ENCODE peak calls at places on chromosome 1, in six cellular contexts. F, E, X, R, L and G are unnamed samples.

GRCh38 chr1:28143496-28144202 is 32.8 kb downstream of the PTAFR start:
- ATAC-seq in F (no peak), E (no peak), X (no peak), R (no peak), L (no peak), G (no peak)

GRCh38 chr1:86450847-86451246 is 17.9 kb upstream of the CLCA1 start:
- ATAC-seq in F (no peak), E (no peak), X (no peak), R (no peak), L (no peak), G (no peak)

GRCh38 chr1:176391621-176392020 is 71.4 kb upstream of the PAPPA2 start:
- ATAC-seq in F (peak; percentile 40), E (no peak), X (no peak), R (no peak), L (no peak), G (no peak)

GRCh38 chr1:70627910-70628309 is 216.8 kb downstream of the CTH start:
- ATAC-seq in F (peak; percentile 61), E (no peak), X (no peak), R (no peak), L (no peak), G (no peak)

GRCh38 chr1:35442737-35443136 is 114.5 kb downstream of the KIAA0319L start:
- ATAC-seq in F (no peak), E (no peak), X (no peak), R (no peak), L (no peak), G (no peak)

GRCh38 chr1:173344034-173344743 is 132.9 kb upstream of the PRDX6 start:
- ATAC-seq in F (no peak), E (no peak), X (no peak), R (no peak), L (no peak), G (no peak)

GRCh38 chr1:17429183-17429582 is 10.3 kb downstream of the RCC2 start:
- ATAC-seq in F (no peak), E (no peak), X (no peak), R (no peak), L (no peak), G (no peak)

GRCh38 chr1:221712776-221713431 is 29.0 kb downstream of the DUSP10 start:
- ATAC-seq in F (no peak), E (no peak), X (peak; percentile 74), R (peak; percentile 25), L (no peak), G (no peak)

GRCh38 chr1:19439464-19440171 is 45.7 kb downstream of the CAPZB start:
- ATAC-seq in F (no peak), E (no peak), X (peak; percentile 66), R (peak; percentile 48), L (peak; percentile 78), G (peak; percentile 10)

GRCh38 chr1:166083887-166084286 is 82.9 kb downstream of the FAM78B start:
- ATAC-seq in F (no peak), E (no peak), X (peak; percentile 78), R (no peak), L (no peak), G (no peak)

GRCh38 chr1:98278055-98278454 is 357.2 kb upstream of the DPYD start:
- ATAC-seq in F (no peak), E (no peak), X (no peak), R (peak; percentile 95), L (no peak), G (no peak)

GRCh38 chr1:9229549-9229948 is 5.0 kb upstream of the H6PD start:
- ATAC-seq in F (no peak), E (no peak), X (no peak), R (no peak), L (no peak), G (no peak)

GRCh38 chr1:175206687-175207086 is 14.1 kb upstream of the KIAA0040 start:
- ATAC-seq in F (no peak), E (no peak), X (no peak), R (no peak), L (no peak), G (no peak)

GRCh38 chr1:209743145-209743482 is 12.7 kb upstream of the TRAF3IP3 start:
- ATAC-seq in F (no peak), E (no peak), X (no peak), R (no peak), L (no peak), G (peak; percentile 54)

GRCh38 chr1:63124666-63125191 is 197.6 kb upstream of the FOXD3 start:
- ATAC-seq in F (no peak), E (no peak), X (peak; percentile 95), R (no peak), L (no peak), G (no peak)

GRCh38 chr1:152050886-152051764 is 14.3 kb upstream of the S100A11 start:
- ATAC-seq in F (no peak), E (no peak), X (no peak), R (no peak), L (peak; percentile 12), G (no peak)

GRCh38 chr1:26358411-26359384 is 4.8 kb upstream of the CRYBG2 start:
- ATAC-seq in F (no peak), E (peak; percentile 84), X (peak; percentile 24), R (peak; percentile 51), L (peak; percentile 44), G (no peak)

GRCh38 chr1:224172229-224172628 is 10.8 kb upstream of the DEGS1 start:
- ATAC-seq in F (no peak), E (no peak), X (no peak), R (no peak), L (no peak), G (no peak)
- TF ChIP-seq POLR2A in F (no peak), E (no peak), X (no peak), R (no peak), L (no peak), G (no peak)

GRCh38 chr1:6701437-6702153 is at the start of gene DNAJC11:
- ATAC-seq in F (peak; percentile 97), E (peak; percentile 91), X (peak; percentile 97), R (peak; percentile 94), L (peak; percentile 95), G (peak; percentile 98)
- TF ChIP-seq EP300 in F (no peak), E (peak; percentile 54), X (no peak), R (no peak), L (peak; percentile 63), G (no peak)

DNA sequence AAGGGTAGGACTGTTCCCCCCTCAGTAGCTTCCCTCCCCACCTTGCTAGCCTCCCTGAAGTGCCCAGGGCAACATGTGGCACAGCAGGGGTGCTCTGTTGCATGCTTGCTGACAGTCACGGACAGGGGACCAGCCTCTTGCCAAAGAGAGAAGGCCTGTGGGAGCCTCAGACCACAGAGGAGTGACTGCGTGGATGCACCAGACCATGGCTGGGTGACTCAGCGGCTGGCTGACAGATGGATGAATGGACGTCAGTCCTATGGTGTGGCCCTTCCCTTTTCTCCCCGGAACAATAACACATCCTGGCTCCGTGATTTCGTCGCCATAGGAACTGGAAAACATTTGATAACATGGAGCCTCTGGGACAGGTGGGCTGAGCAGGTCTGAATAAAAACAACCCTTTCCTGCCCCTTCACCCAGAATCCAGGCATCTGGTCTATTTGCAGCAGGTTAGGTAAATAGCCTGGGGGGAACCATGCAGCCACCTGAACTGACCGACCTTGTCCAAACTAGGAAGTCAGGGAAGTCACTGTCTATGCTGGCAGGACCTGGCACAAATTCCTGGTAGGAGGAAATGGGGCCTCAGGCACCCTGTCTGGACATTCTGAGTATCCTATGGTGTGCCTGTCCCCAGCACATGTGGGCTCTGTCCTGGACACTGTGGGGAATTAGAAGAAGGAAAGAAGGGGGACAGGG is 53.3 kb downstream of the NENF start:
- ATAC-seq in F (peak; percentile 59), E (peak; percentile 87), X (peak; percentile 77), R (peak; percentile 84), L (peak; percentile 83), G (peak; percentile 62)
- TF ChIP-seq POLR2A in F (no peak), E (no peak), X (no peak), R (no peak), L (no peak), G (no peak)

DNA sequence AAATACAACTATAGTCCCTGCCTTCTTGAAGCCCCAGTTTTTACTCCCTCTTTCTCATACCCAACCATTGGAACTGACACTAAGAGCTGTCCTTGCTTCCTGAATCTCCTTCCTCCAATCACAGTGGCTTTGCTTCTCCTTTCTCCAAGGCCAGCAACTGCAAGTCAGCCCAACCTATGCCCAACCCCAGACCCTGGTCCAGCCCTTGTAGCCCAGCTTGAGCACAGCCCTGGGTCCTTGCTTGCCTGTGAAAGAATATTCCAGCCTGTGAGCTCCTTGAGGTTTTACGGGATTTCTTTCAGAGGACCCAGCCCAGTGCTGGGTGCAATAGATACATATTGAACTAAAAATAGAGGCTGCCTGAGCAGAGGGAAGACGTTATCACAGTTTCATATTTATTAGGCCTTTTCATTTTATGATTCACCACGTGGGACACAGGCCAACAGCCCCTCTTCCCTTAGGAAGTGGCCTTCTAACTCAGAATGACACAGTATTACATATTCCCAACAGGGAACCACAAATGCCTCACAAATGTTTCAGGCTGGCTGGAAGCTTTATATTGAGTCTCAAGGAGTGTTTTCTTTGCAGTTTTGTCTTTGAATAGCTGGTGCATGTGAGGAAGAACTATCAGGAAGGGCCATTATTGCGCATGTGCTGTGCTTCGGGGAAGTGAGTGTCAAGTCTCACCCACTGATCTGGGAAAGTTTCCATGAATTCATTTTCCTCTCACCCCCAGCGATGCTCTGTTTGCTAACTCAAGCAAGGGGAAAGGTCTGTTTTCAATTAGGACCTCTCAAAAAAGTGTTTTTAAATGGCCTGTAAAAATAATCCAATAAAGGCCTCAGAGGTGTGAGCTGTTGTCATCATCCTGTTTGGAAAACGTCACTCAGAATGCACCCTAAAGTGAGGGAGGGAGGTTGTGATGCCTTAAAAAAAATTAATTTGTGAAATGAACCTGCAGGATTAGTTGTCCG is 92.3 kb upstream of the NFIA start:
- ATAC-seq in F (peak; percentile 41), E (no peak), X (no peak), R (no peak), L (peak; percentile 14), G (peak; percentile 50)
- TF ChIP-seq EP300 in F (no peak), E (no peak), X (no peak), R (no peak), L (no peak), G (no peak)

GRCh38 chr1:184754479-184755225 is at the start of gene EDEM3:
- ATAC-seq in F (peak; percentile 100), E (peak; percentile 97), X (peak; percentile 95), R (peak; percentile 99), L (peak; percentile 93), G (peak; percentile 99)
- TF ChIP-seq POLR2A in F (peak; percentile 100), E (peak; percentile 63), X (peak; percentile 95), R (peak; percentile 78), L (peak; percentile 92), G (peak; percentile 96)

GRCh38 chr1:246181244-246181643 is 325.8 kb downstream of the SMYD3 start:
- ATAC-seq in F (no peak), E (no peak), X (no peak), R (no peak), L (peak; percentile 4), G (no peak)
- TF ChIP-seq EP300 in F (no peak), E (no peak), X (no peak), R (no peak), L (no peak), G (no peak)